ENCODE peak calls at places on chromosomes 11 and 22, in five cellular contexts. One of them, this sample, is unnamed.

GRCh38 chr11:65115361-65116082 is 2.0 kb downstream of the ZNHIT2 start:
- DNase-seq in WERI-Rb-1: no peak
- DNase-seq in CD14-positive monocyte: no peak
- DNase-seq in mucosa of gallbladder: no peak
- DNase-seq in GM12865: no peak
- DNase-seq in this sample: no peak

GRCh38 chr11:36012979-36013378 is 69.1 kb downstream of the LDLRAD3 start:
- DNase-seq in mucosa of gallbladder: no peak
- DNase-seq in WERI-Rb-1: no peak
- DNase-seq in GM12865: no peak
- DNase-seq in CD14-positive monocyte: no peak
- DNase-seq in this sample: no peak

GRCh38 chr11:38100836-38101235 is 1502.8 kb upstream of the RAG2 start:
- DNase-seq in mucosa of gallbladder: no peak
- DNase-seq in CD14-positive monocyte: no peak
- DNase-seq in GM12865: no peak
- DNase-seq in WERI-Rb-1: no peak
- DNase-seq in this sample: no peak

GRCh38 chr22:46061431-46062231 is 84.7 kb upstream of the WNT7B start:
- DNase-seq in WERI-Rb-1: no peak
- DNase-seq in mucosa of gallbladder: no peak
- DNase-seq in CD14-positive monocyte: no peak
- DNase-seq in GM12865: no peak
- DNase-seq in this sample: no peak

GRCh38 chr11:73538381-73538872 is 59.5 kb downstream of the FAM168A start:
- DNase-seq in GM12865: peak
- DNase-seq in CD14-positive monocyte: no peak
- DNase-seq in mucosa of gallbladder: no peak
- DNase-seq in WERI-Rb-1: no peak
- DNase-seq in this sample: no peak

GRCh38 chr22:30947163-30947820 is 21.3 kb downstream of the MORC2 start:
- DNase-seq in GM12865: no peak
- DNase-seq in mucosa of gallbladder: no peak
- DNase-seq in CD14-positive monocyte: no peak
- DNase-seq in WERI-Rb-1: no peak
- DNase-seq in this sample: peak

GRCh38 chr11:69948256-69949141 is 129.3 kb upstream of the FGF3 start:
- DNase-seq in GM12865: no peak
- DNase-seq in mucosa of gallbladder: peak
- DNase-seq in WERI-Rb-1: no peak
- DNase-seq in CD14-positive monocyte: no peak
- DNase-seq in this sample: no peak

GRCh38 chr11:46760429-46761128 is 41.6 kb downstream of the F2 start:
- DNase-seq in mucosa of gallbladder: no peak
- DNase-seq in CD14-positive monocyte: no peak
- DNase-seq in GM12865: no peak
- DNase-seq in WERI-Rb-1: no peak
- DNase-seq in this sample: no peak

GRCh38 chr11:47593934-47594855 is at the start of gene C1QTNF4:
- DNase-seq in CD14-positive monocyte: no peak
- DNase-seq in GM12865: no peak
- DNase-seq in WERI-Rb-1: peak
- DNase-seq in mucosa of gallbladder: no peak
- DNase-seq in this sample: no peak